ENCODE peak calls at places on chromosome 16, in six cellular contexts. One of them, this sample, is unnamed. For H3K4me1, the result is how much of the 10 kb centered on the place peaks cover.

GRCh38 chr16:255183-255582 is 20.6 kb downstream of the RGS11 start:
- DNase-seq in body of pancreas: no peak
- DNase-seq in prostate gland: no peak
- DNase-seq in SJCRH30: no peak
- DNase-seq in breast epithelium: no peak
- DNase-seq in A673: no peak
- DNase-seq in this sample: no peak

GRCh38 chr16:67248401-67249177 is at the start of gene SLC9A5:
- DNase-seq in body of pancreas: no peak
- DNase-seq in prostate gland: no peak
- DNase-seq in SJCRH30: peak
- DNase-seq in breast epithelium: no peak
- DNase-seq in A673: no peak
- DNase-seq in this sample: no peak

GRCh38 chr16:81716478-81717210 is 62.4 kb upstream of the PLCG2 start:
- DNase-seq in body of pancreas: no peak
- DNase-seq in prostate gland: no peak
- DNase-seq in SJCRH30: no peak
- DNase-seq in breast epithelium: no peak
- DNase-seq in A673: no peak
- DNase-seq in this sample: no peak

GRCh38 chr16:84840687-84841627 is 21.2 kb downstream of the CRISPLD2 start:
- DNase-seq in body of pancreas: no peak
- DNase-seq in prostate gland: no peak
- DNase-seq in SJCRH30: no peak
- DNase-seq in breast epithelium: no peak
- DNase-seq in A673: no peak
- DNase-seq in this sample: no peak

GRCh38 chr16:85460252-85460982 is 152.7 kb upstream of the GSE1 start:
- DNase-seq in body of pancreas: no peak
- DNase-seq in prostate gland: no peak
- DNase-seq in SJCRH30: peak
- DNase-seq in breast epithelium: no peak
- DNase-seq in A673: peak
- DNase-seq in this sample: peak

GRCh38 chr16:85083051-85083639 is 29.1 kb downstream of the CIBAR2 start:
- DNase-seq in body of pancreas: no peak
- DNase-seq in prostate gland: no peak
- DNase-seq in SJCRH30: no peak
- DNase-seq in breast epithelium: no peak
- DNase-seq in A673: no peak
- DNase-seq in this sample: no peak

GRCh38 chr16:10965440-10966039 is 21.2 kb downstream of the CLEC16A start:
- DNase-seq in body of pancreas: no peak
- DNase-seq in prostate gland: no peak
- DNase-seq in SJCRH30: no peak
- DNase-seq in breast epithelium: no peak
- DNase-seq in A673: no peak
- DNase-seq in this sample: no peak

GRCh38 chr16:84453061-84453752 is 51.3 kb downstream of the MEAK7 start:
- DNase-seq in body of pancreas: no peak
- DNase-seq in prostate gland: no peak
- DNase-seq in SJCRH30: no peak
- DNase-seq in breast epithelium: no peak
- DNase-seq in A673: no peak
- DNase-seq in this sample: no peak

GRCh38 chr16:51994597-51994996 is 552.3 kb downstream of the TOX3 start:
- DNase-seq in body of pancreas: peak
- DNase-seq in prostate gland: peak
- DNase-seq in SJCRH30: peak
- DNase-seq in breast epithelium: peak
- DNase-seq in A673: peak
- DNase-seq in this sample: peak

GRCh38 chr16:49859139-49859947 is 3.4 kb upstream of the ZNF423 start:
- DNase-seq in body of pancreas: peak
- DNase-seq in prostate gland: no peak
- DNase-seq in SJCRH30: peak
- DNase-seq in breast epithelium: peak
- DNase-seq in A673: peak
- DNase-seq in this sample: peak

GRCh38 chr16:84881702-84882521 is 62.1 kb downstream of the CRISPLD2 start:
- DNase-seq in body of pancreas: no peak
- DNase-seq in prostate gland: no peak
- DNase-seq in SJCRH30: peak
- DNase-seq in breast epithelium: no peak
- DNase-seq in A673: no peak
- DNase-seq in this sample: no peak

GRCh38 chr16:83809092-83809491 is 1.3 kb downstream of the HSBP1 start:
- DNase-seq in body of pancreas: no peak
- DNase-seq in prostate gland: no peak
- DNase-seq in SJCRH30: no peak
- DNase-seq in breast epithelium: no peak
- DNase-seq in A673: no peak
- DNase-seq in this sample: no peak

GRCh38 chr16:85445779-85446222 is 167.3 kb upstream of the GSE1 start:
- DNase-seq in body of pancreas: peak
- DNase-seq in prostate gland: no peak
- DNase-seq in SJCRH30: no peak
- DNase-seq in breast epithelium: no peak
- DNase-seq in A673: no peak
- DNase-seq in this sample: peak

GRCh38 chr16:53147500-53148065 is 92.8 kb downstream of the CHD9 start:
- DNase-seq in body of pancreas: no peak
- DNase-seq in prostate gland: no peak
- DNase-seq in SJCRH30: no peak
- DNase-seq in breast epithelium: no peak
- DNase-seq in A673: no peak
- DNase-seq in this sample: no peak

GRCh38 chr16:694863-695354 is 4.7 kb upstream of the WDR24 start:
- DNase-seq in body of pancreas: no peak
- DNase-seq in prostate gland: no peak
- DNase-seq in SJCRH30: no peak
- DNase-seq in breast epithelium: no peak
- DNase-seq in A673: no peak
- DNase-seq in this sample: no peak

GRCh38 chr16:70703041-70703834 is 17.4 kb upstream of the MTSS2 start:
- DNase-seq in body of pancreas: no peak
- DNase-seq in prostate gland: peak
- DNase-seq in SJCRH30: peak
- DNase-seq in breast epithelium: no peak
- DNase-seq in A673: peak
- DNase-seq in this sample: no peak

GRCh38 chr16:12239953-12240485 is 263.5 kb downstream of the SNX29 start:
- DNase-seq in body of pancreas: no peak
- DNase-seq in prostate gland: no peak
- DNase-seq in SJCRH30: no peak
- DNase-seq in breast epithelium: no peak
- DNase-seq in A673: no peak
- DNase-seq in this sample: no peak

GRCh38 chr16:85364323-85365040 is 248.6 kb upstream of the GSE1 start:
- DNase-seq in body of pancreas: no peak
- DNase-seq in prostate gland: no peak
- DNase-seq in SJCRH30: no peak
- DNase-seq in breast epithelium: no peak
- DNase-seq in A673: no peak
- DNase-seq in this sample: no peak

GRCh38 chr16:29117631-29118030 is 132.8 kb downstream of the LAT start:
- DNase-seq in body of pancreas: no peak
- DNase-seq in prostate gland: no peak
- DNase-seq in SJCRH30: no peak
- DNase-seq in breast epithelium: no peak
- DNase-seq in A673: no peak
- DNase-seq in this sample: no peak

GRCh38 chr16:1911467-1912214 is 6.6 kb downstream of the HS3ST6 start:
- DNase-seq in body of pancreas: no peak
- DNase-seq in prostate gland: no peak
- DNase-seq in SJCRH30: no peak
- DNase-seq in breast epithelium: no peak
- DNase-seq in A673: no peak
- DNase-seq in this sample: no peak

GRCh38 chr16:89349947-89350633 is 132.6 kb downstream of the ZNF778 start:
- DNase-seq in body of pancreas: no peak
- DNase-seq in prostate gland: no peak
- DNase-seq in SJCRH30: no peak
- DNase-seq in breast epithelium: no peak
- DNase-seq in A673: no peak
- DNase-seq in this sample: no peak

GRCh38 chr16:12208341-12209035 is 232.0 kb downstream of the SNX29 start:
- DNase-seq in body of pancreas: no peak
- DNase-seq in prostate gland: no peak
- DNase-seq in SJCRH30: no peak
- DNase-seq in breast epithelium: no peak
- DNase-seq in A673: no peak
- DNase-seq in this sample: no peak

GRCh38 chr16:546909-547770 is 13.1 kb upstream of the PRR35 start:
- DNase-seq in body of pancreas: peak
- DNase-seq in prostate gland: peak
- DNase-seq in SJCRH30: no peak
- DNase-seq in breast epithelium: peak
- DNase-seq in A673: peak
- DNase-seq in this sample: peak

GRCh38 chr16:73154063-73154870 is 106.3 kb upstream of the ZFHX3 start:
- DNase-seq in body of pancreas: no peak
- DNase-seq in prostate gland: no peak
- DNase-seq in SJCRH30: no peak
- DNase-seq in breast epithelium: no peak
- DNase-seq in A673: no peak
- DNase-seq in this sample: no peak

GRCh38 chr16:85735225-85735722 is 15.6 kb downstream of the C16orf74 start:
- DNase-seq in body of pancreas: no peak
- DNase-seq in prostate gland: no peak
- DNase-seq in SJCRH30: no peak
- DNase-seq in breast epithelium: no peak
- DNase-seq in A673: no peak
- DNase-seq in this sample: no peak

GRCh38 chr16:65845466-65846209 is 520.9 kb upstream of the CDH5 start:
- DNase-seq in body of pancreas: no peak
- DNase-seq in prostate gland: no peak
- DNase-seq in SJCRH30: no peak
- DNase-seq in breast epithelium: no peak
- DNase-seq in A673: peak
- DNase-seq in this sample: no peak

GRCh38 chr16:535446-536405 is 8.2 kb downstream of the CAPN15 start:
- DNase-seq in body of pancreas: no peak
- DNase-seq in prostate gland: no peak
- DNase-seq in SJCRH30: peak
- DNase-seq in breast epithelium: no peak
- DNase-seq in A673: no peak
- DNase-seq in this sample: peak

GRCh38 chr16:61858996-61859395 is 177.2 kb downstream of the CDH8 start:
- DNase-seq in body of pancreas: no peak
- DNase-seq in prostate gland: no peak
- DNase-seq in SJCRH30: no peak
- DNase-seq in breast epithelium: no peak
- DNase-seq in A673: peak
- DNase-seq in this sample: no peak

GRCh38 chr16:11401161-11402050 is 56.1 kb downstream of the RMI2 start:
- DNase-seq in body of pancreas: peak
- DNase-seq in prostate gland: no peak
- DNase-seq in SJCRH30: no peak
- DNase-seq in breast epithelium: peak
- DNase-seq in A673: no peak
- DNase-seq in this sample: no peak

GRCh38 chr16:47568355-47568754 is 107.2 kb downstream of the PHKB start:
- DNase-seq in body of pancreas: no peak
- DNase-seq in prostate gland: no peak
- DNase-seq in SJCRH30: no peak
- DNase-seq in breast epithelium: no peak
- DNase-seq in A673: no peak
- DNase-seq in this sample: no peak

GRCh38 chr16:21644674-21645073 is 7.7 kb downstream of the IGSF6 start:
- DNase-seq in body of pancreas: no peak
- DNase-seq in prostate gland: no peak
- DNase-seq in SJCRH30: no peak
- DNase-seq in breast epithelium: no peak
- DNase-seq in A673: no peak
- DNase-seq in this sample: no peak
- H3K27ac ChIP-seq in body of pancreas: no peak
- H3K27ac ChIP-seq in prostate gland: no peak
- H3K27ac ChIP-seq in SJCRH30: no peak
- H3K27ac ChIP-seq in breast epithelium: peak
- H3K27ac ChIP-seq in A673: no peak
- H3K27ac ChIP-seq in this sample: peak

DNA sequence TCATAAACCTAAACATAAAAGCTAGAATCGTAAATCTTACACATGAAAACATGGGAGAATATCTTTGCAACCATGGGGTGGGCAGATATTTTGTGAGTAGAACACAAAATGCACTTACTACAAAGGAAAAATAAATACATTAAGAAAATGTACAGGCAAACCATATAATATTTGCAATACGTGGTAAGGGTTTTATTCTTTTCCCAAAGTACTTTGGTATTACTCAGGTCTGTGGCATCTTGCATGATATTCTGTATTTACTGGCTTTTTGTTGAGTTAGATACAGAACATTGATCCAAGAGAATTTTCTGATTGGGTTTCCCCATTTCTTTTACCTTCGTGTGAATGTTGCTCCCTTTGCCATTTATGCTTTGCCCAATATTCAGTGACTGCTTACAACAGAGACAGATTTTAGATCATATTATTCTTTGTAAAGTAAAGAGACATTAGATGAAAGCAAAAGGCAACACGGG is 33.0 kb upstream of the ARHGAP17 start:
- DNase-seq in body of pancreas: no peak
- DNase-seq in prostate gland: no peak
- DNase-seq in SJCRH30: no peak
- DNase-seq in breast epithelium: no peak
- DNase-seq in A673: no peak
- DNase-seq in this sample: no peak
- H3K4me3 ChIP-seq in body of pancreas: no peak
- H3K4me3 ChIP-seq in prostate gland: peak
- H3K4me3 ChIP-seq in SJCRH30: peak
- H3K4me3 ChIP-seq in breast epithelium: peak
- H3K4me3 ChIP-seq in A673: peak
- H3K4me3 ChIP-seq in this sample: peak

DNA sequence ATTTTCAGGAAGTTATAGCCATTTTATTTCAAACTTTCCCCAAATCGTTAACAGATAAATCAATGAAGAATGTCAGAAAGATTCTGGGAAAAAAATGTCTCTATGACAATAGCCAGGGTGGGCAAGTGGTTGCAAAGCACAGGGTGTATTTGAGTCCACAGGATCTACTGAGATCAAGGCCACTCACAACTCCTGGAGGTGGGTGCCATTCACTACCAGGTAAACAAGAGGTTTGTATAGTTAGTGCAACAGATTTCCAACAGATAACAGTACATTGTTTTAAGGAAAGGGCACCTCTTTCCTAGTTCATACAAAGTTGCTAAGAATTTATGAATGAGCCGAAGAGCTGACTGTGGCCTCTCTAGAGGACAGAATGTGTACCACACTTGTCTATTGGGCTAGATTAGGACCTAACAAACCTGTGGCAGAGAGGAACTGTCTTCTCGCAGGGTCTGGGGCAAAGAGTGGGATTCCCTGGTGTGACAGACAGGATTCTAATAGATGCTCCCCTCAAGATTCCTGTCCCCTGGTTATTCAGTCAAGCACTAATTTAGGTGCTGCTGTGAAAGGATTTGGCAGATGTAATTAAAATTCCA is 52.0 kb upstream of the ZNF629 start:
- DNase-seq in body of pancreas: no peak
- DNase-seq in prostate gland: no peak
- DNase-seq in SJCRH30: no peak
- DNase-seq in breast epithelium: no peak
- DNase-seq in A673: no peak
- DNase-seq in this sample: no peak
- H3K4me1 ChIP-seq in body of pancreas: under half
- H3K4me1 ChIP-seq in prostate gland: under half
- H3K4me1 ChIP-seq in SJCRH30: under half
- H3K4me1 ChIP-seq in breast epithelium: under half
- H3K4me1 ChIP-seq in A673: under half
- H3K4me1 ChIP-seq in this sample: under half

GRCh38 chr16:87466975-87467501 is 25.8 kb downstream of the ZCCHC14 start:
- DNase-seq in body of pancreas: no peak
- DNase-seq in prostate gland: no peak
- DNase-seq in SJCRH30: no peak
- DNase-seq in breast epithelium: no peak
- DNase-seq in A673: no peak
- DNase-seq in this sample: no peak
- H3K27ac ChIP-seq in body of pancreas: peak
- H3K27ac ChIP-seq in prostate gland: no peak
- H3K27ac ChIP-seq in SJCRH30: no peak
- H3K27ac ChIP-seq in breast epithelium: peak
- H3K27ac ChIP-seq in A673: no peak
- H3K27ac ChIP-seq in this sample: no peak